ENCODE peak calls at places on chromosomes 6 and 20, in nine cellular contexts. One of them, this sample, is unnamed.

GRCh38 chr6:146968041-146968760 is 236.0 kb upstream of the STXBP5 start:
- DNase-seq in brain microvascular endothelial cell: peak
- DNase-seq in uterus: no peak
- DNase-seq in tibial nerve: no peak
- DNase-seq in HepG2: no peak
- DNase-seq in GM06990: no peak
- DNase-seq in mammary epithelial cell: peak
- DNase-seq in upper lobe of right lung: no peak
- DNase-seq in A549: peak
- DNase-seq in this sample: peak

GRCh38 chr6:9875605-9876353 is 539.1 kb downstream of the TFAP2A start:
- DNase-seq in brain microvascular endothelial cell: no peak
- DNase-seq in uterus: no peak
- DNase-seq in tibial nerve: no peak
- DNase-seq in HepG2: no peak
- DNase-seq in GM06990: no peak
- DNase-seq in mammary epithelial cell: no peak
- DNase-seq in upper lobe of right lung: no peak
- DNase-seq in A549: no peak
- DNase-seq in this sample: peak

GRCh38 chr6:28634758-28635546 is 109.3 kb downstream of the GPX5 start:
- DNase-seq in brain microvascular endothelial cell: no peak
- DNase-seq in uterus: no peak
- DNase-seq in tibial nerve: no peak
- DNase-seq in HepG2: peak
- DNase-seq in GM06990: no peak
- DNase-seq in mammary epithelial cell: peak
- DNase-seq in upper lobe of right lung: no peak
- DNase-seq in A549: peak
- DNase-seq in this sample: no peak

GRCh38 chr6:107418118-107418517 is 41.2 kb downstream of the PDSS2 start:
- DNase-seq in brain microvascular endothelial cell: peak
- DNase-seq in uterus: no peak
- DNase-seq in tibial nerve: no peak
- DNase-seq in HepG2: peak
- DNase-seq in GM06990: peak
- DNase-seq in mammary epithelial cell: peak
- DNase-seq in upper lobe of right lung: no peak
- DNase-seq in A549: peak
- DNase-seq in this sample: no peak

GRCh38 chr20:24971702-24972101 is 20.8 kb downstream of the APMAP start:
- DNase-seq in brain microvascular endothelial cell: no peak
- DNase-seq in uterus: no peak
- DNase-seq in tibial nerve: no peak
- DNase-seq in HepG2: no peak
- DNase-seq in GM06990: no peak
- DNase-seq in mammary epithelial cell: no peak
- DNase-seq in upper lobe of right lung: no peak
- DNase-seq in A549: no peak
- DNase-seq in this sample: no peak

GRCh38 chr20:50333856-50334255 is 143.2 kb downstream of the CEBPB start:
- DNase-seq in brain microvascular endothelial cell: peak
- DNase-seq in uterus: no peak
- DNase-seq in tibial nerve: no peak
- DNase-seq in HepG2: no peak
- DNase-seq in GM06990: no peak
- DNase-seq in mammary epithelial cell: peak
- DNase-seq in upper lobe of right lung: no peak
- DNase-seq in A549: no peak
- DNase-seq in this sample: no peak

GRCh38 chr6:145028144-145028818 is 707.0 kb downstream of the EPM2A start:
- DNase-seq in brain microvascular endothelial cell: peak
- DNase-seq in uterus: no peak
- DNase-seq in tibial nerve: no peak
- DNase-seq in HepG2: peak
- DNase-seq in GM06990: no peak
- DNase-seq in mammary epithelial cell: peak
- DNase-seq in upper lobe of right lung: no peak
- DNase-seq in A549: peak
- DNase-seq in this sample: peak

GRCh38 chr6:3623451-3624267 is 127.9 kb downstream of the PXDC1 start:
- DNase-seq in brain microvascular endothelial cell: peak
- DNase-seq in uterus: no peak
- DNase-seq in tibial nerve: no peak
- DNase-seq in HepG2: no peak
- DNase-seq in GM06990: no peak
- DNase-seq in mammary epithelial cell: no peak
- DNase-seq in upper lobe of right lung: no peak
- DNase-seq in A549: no peak
- DNase-seq in this sample: no peak

GRCh38 chr6:88945596-88945995 is 17.8 kb downstream of the RNGTT start:
- DNase-seq in brain microvascular endothelial cell: no peak
- DNase-seq in uterus: no peak
- DNase-seq in tibial nerve: no peak
- DNase-seq in HepG2: no peak
- DNase-seq in GM06990: no peak
- DNase-seq in mammary epithelial cell: no peak
- DNase-seq in upper lobe of right lung: no peak
- DNase-seq in A549: no peak
- DNase-seq in this sample: no peak

GRCh38 chr20:59010321-59010994 is 3.4 kb upstream of the CTSZ start:
- DNase-seq in brain microvascular endothelial cell: no peak
- DNase-seq in uterus: peak
- DNase-seq in tibial nerve: no peak
- DNase-seq in HepG2: no peak
- DNase-seq in GM06990: no peak
- DNase-seq in mammary epithelial cell: peak
- DNase-seq in upper lobe of right lung: no peak
- DNase-seq in A549: no peak
- DNase-seq in this sample: no peak

GRCh38 chr20:17629678-17630089 is 52.4 kb downstream of the RRBP1 start:
- DNase-seq in brain microvascular endothelial cell: no peak
- DNase-seq in uterus: no peak
- DNase-seq in tibial nerve: no peak
- DNase-seq in HepG2: no peak
- DNase-seq in GM06990: no peak
- DNase-seq in mammary epithelial cell: no peak
- DNase-seq in upper lobe of right lung: no peak
- DNase-seq in A549: no peak
- DNase-seq in this sample: no peak

GRCh38 chr6:165308926-165309731 is at the start of gene C6orf118:
- DNase-seq in brain microvascular endothelial cell: peak
- DNase-seq in uterus: no peak
- DNase-seq in tibial nerve: no peak
- DNase-seq in HepG2: no peak
- DNase-seq in GM06990: no peak
- DNase-seq in mammary epithelial cell: no peak
- DNase-seq in upper lobe of right lung: no peak
- DNase-seq in A549: peak
- DNase-seq in this sample: no peak
- H3K4me3 ChIP-seq in brain microvascular endothelial cell: peak
- H3K4me3 ChIP-seq in uterus: peak
- H3K4me3 ChIP-seq in tibial nerve: no peak
- H3K4me3 ChIP-seq in HepG2: no peak
- H3K4me3 ChIP-seq in GM06990: no peak
- H3K4me3 ChIP-seq in mammary epithelial cell: no peak
- H3K4me3 ChIP-seq in upper lobe of right lung: peak
- H3K4me3 ChIP-seq in A549: peak
- H3K4me3 ChIP-seq in this sample: peak

GRCh38 chr20:41958391-41958790 is 340.2 kb upstream of the CHD6 start:
- DNase-seq in brain microvascular endothelial cell: no peak
- DNase-seq in uterus: no peak
- DNase-seq in tibial nerve: no peak
- DNase-seq in HepG2: no peak
- DNase-seq in GM06990: no peak
- DNase-seq in mammary epithelial cell: no peak
- DNase-seq in upper lobe of right lung: no peak
- DNase-seq in A549: no peak
- DNase-seq in this sample: no peak

GRCh38 chr20:41960166-41960565 is 342.0 kb upstream of the CHD6 start:
- DNase-seq in brain microvascular endothelial cell: no peak
- DNase-seq in uterus: no peak
- DNase-seq in tibial nerve: no peak
- DNase-seq in HepG2: no peak
- DNase-seq in GM06990: no peak
- DNase-seq in mammary epithelial cell: no peak
- DNase-seq in upper lobe of right lung: no peak
- DNase-seq in A549: no peak
- DNase-seq in this sample: no peak

GRCh38 chr20:41951615-41952014 is 333.4 kb upstream of the CHD6 start:
- DNase-seq in brain microvascular endothelial cell: no peak
- DNase-seq in uterus: no peak
- DNase-seq in tibial nerve: no peak
- DNase-seq in HepG2: no peak
- DNase-seq in GM06990: no peak
- DNase-seq in mammary epithelial cell: no peak
- DNase-seq in upper lobe of right lung: no peak
- DNase-seq in A549: no peak
- DNase-seq in this sample: no peak

DNA sequence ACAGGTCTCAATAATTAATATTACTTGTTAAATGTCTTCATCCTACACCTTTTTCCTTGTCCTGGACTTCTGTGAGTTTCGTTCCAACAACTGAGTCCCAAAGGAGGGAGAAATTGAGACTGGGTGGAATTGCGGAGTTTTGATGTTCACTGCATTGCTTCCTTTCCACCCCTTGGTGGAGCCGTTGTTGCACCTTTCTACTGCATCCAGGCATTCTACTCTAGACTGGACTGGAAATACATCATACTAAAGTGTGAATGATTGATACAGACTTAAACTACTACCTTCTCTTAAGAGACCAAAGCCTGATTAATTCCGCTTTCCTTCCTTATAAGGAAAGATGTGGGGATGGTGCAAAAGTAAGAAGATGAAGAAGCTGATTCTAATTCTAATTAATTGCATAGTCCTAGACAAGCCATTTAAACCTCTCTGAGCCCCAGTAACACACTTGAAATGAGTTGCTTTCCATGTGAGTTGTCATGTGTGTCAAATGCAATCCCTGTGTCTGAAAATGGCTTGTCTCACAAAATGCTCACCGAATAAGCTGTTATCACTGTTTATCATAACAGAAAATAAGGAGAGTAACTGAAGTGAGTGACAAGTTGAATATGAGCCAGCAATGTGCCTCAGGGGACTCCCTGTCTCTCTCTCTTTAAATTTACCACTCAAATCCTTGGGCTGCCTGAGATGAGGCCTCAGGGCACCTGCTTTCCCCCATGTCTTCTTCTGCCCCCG is 338.3 kb upstream of the CHD6 start:
- DNase-seq in brain microvascular endothelial cell: no peak
- DNase-seq in uterus: no peak
- DNase-seq in tibial nerve: no peak
- DNase-seq in HepG2: peak
- DNase-seq in GM06990: no peak
- DNase-seq in mammary epithelial cell: no peak
- DNase-seq in upper lobe of right lung: no peak
- DNase-seq in A549: peak
- DNase-seq in this sample: peak
- TF ChIP-seq CTCF in brain microvascular endothelial cell: peak
- TF ChIP-seq CTCF in uterus: no peak
- TF ChIP-seq CTCF in tibial nerve: no peak
- TF ChIP-seq CTCF in HepG2: peak
- TF ChIP-seq CTCF in GM06990: peak
- TF ChIP-seq CTCF in mammary epithelial cell: no peak
- TF ChIP-seq CTCF in upper lobe of right lung: peak
- TF ChIP-seq CTCF in A549: peak
- TF ChIP-seq CTCF in this sample: peak

GRCh38 chr6:135323202-135323668 is 142.1 kb downstream of the MYB start:
- DNase-seq in brain microvascular endothelial cell: peak
- DNase-seq in uterus: no peak
- DNase-seq in tibial nerve: no peak
- DNase-seq in HepG2: no peak
- DNase-seq in GM06990: peak
- DNase-seq in mammary epithelial cell: no peak
- DNase-seq in upper lobe of right lung: no peak
- DNase-seq in A549: no peak
- DNase-seq in this sample: no peak
- H3K4me3 ChIP-seq in brain microvascular endothelial cell: no peak
- H3K4me3 ChIP-seq in uterus: no peak
- H3K4me3 ChIP-seq in tibial nerve: no peak
- H3K4me3 ChIP-seq in HepG2: no peak
- H3K4me3 ChIP-seq in GM06990: peak
- H3K4me3 ChIP-seq in mammary epithelial cell: no peak
- H3K4me3 ChIP-seq in upper lobe of right lung: no peak
- H3K4me3 ChIP-seq in A549: no peak
- H3K4me3 ChIP-seq in this sample: no peak

DNA sequence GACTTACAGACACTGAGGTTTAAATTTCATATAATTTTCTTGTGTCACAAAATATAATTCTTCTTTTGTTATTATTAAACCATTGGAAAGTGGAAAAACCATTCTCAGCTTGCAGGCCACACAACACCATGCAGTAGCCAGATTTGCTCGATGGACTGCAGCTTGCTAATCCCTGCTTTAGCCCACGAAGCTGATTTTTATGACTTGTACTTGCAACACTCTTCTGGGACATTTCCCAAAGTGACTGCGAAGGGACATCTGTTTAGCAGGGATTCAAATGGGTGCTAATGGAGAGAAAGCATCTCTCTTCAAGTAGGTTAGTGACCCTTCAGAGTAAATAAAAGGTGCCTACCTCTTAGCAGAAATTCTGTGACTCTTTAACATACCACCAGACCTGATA is 304.6 kb upstream of the ZFP64 start:
- DNase-seq in brain microvascular endothelial cell: no peak
- DNase-seq in uterus: no peak
- DNase-seq in tibial nerve: no peak
- DNase-seq in HepG2: no peak
- DNase-seq in GM06990: no peak
- DNase-seq in mammary epithelial cell: no peak
- DNase-seq in upper lobe of right lung: no peak
- DNase-seq in A549: no peak
- DNase-seq in this sample: no peak
- TF ChIP-seq CTCF in brain microvascular endothelial cell: no peak
- TF ChIP-seq CTCF in uterus: no peak
- TF ChIP-seq CTCF in tibial nerve: no peak
- TF ChIP-seq CTCF in HepG2: no peak
- TF ChIP-seq CTCF in GM06990: no peak
- TF ChIP-seq CTCF in mammary epithelial cell: no peak
- TF ChIP-seq CTCF in upper lobe of right lung: no peak
- TF ChIP-seq CTCF in A549: no peak
- TF ChIP-seq CTCF in this sample: no peak

DNA sequence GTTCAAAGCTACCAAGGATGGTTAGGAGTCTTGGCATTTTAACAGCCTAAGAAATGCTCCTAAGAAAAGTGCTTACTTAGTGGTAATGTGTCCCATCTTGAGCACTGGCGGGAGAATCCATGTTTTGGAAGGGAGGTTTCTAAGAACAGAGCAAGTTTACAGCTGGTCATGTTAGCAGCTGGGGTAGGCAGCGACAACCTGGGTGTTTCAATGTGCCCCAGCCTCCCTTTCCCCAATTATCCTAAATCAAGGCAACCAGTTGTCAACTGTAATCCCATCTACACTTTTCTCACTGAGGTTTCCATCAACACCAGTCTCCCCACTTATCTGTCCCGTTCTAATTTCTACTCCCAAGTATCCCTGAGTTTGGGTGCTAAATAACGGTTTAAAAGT is 1.7 kb upstream of the JAG1 start:
- DNase-seq in brain microvascular endothelial cell: no peak
- DNase-seq in uterus: no peak
- DNase-seq in tibial nerve: no peak
- DNase-seq in HepG2: no peak
- DNase-seq in GM06990: no peak
- DNase-seq in mammary epithelial cell: no peak
- DNase-seq in upper lobe of right lung: no peak
- DNase-seq in A549: no peak
- DNase-seq in this sample: no peak
- H3K4me3 ChIP-seq in brain microvascular endothelial cell: peak
- H3K4me3 ChIP-seq in uterus: peak
- H3K4me3 ChIP-seq in tibial nerve: no peak
- H3K4me3 ChIP-seq in HepG2: peak
- H3K4me3 ChIP-seq in GM06990: no peak
- H3K4me3 ChIP-seq in mammary epithelial cell: peak
- H3K4me3 ChIP-seq in upper lobe of right lung: peak
- H3K4me3 ChIP-seq in A549: peak
- H3K4me3 ChIP-seq in this sample: no peak